ENCODE peak calls at places on chromosomes 1 and 21, in five cellular contexts. I, W, O, K and U are unnamed samples.

GRCh38 chr1:212514782-212515181 is 82.1 kb downstream of the NENF start:
- DNase-seq in O (no peak), K (no peak), W (no peak), I (no peak), U (no peak)

GRCh38 chr1:46606255-46606965 is 2.3 kb upstream of the MKNK1 start:
- DNase-seq in I (no peak), W (no peak), O (no peak), K (no peak), U (no peak)

GRCh38 chr1:69388044-69388443 is 179.7 kb upstream of the LRRC7 start:
- DNase-seq in W (no peak), O (no peak), K (no peak), I (no peak), U (no peak)

GRCh38 chr1:15386128-15386824 is 23.4 kb upstream of the EFHD2 start:
- DNase-seq in O (no peak), I (no peak), K (no peak), W (no peak), U (no peak)

GRCh38 chr1:99557556-99558256 is 88.2 kb upstream of the PALMD start:
- DNase-seq in I (no peak), O (peak), W (peak), K (no peak), U (peak)

GRCh38 chr1:69982992-69983391 is 222.4 kb downstream of the LRRC40 start:
- DNase-seq in W (peak), K (no peak), I (no peak), O (peak), U (peak)

GRCh38 chr21:39385299-39386145 is 36.6 kb upstream of the HMGN1 start:
- DNase-seq in K (peak), W (peak), I (peak), O (peak), U (peak)

GRCh38 chr1:47843781-47844555 is 153.2 kb downstream of the TRABD2B start:
- DNase-seq in I (peak), K (no peak), O (no peak), W (no peak), U (no peak)

GRCh38 chr1:143699115-143699514 is 272.7 kb downstream of the FAM72C start:
- DNase-seq in I (no peak), K (no peak), W (no peak), O (no peak), U (no peak)

GRCh38 chr1:14294860-14295259 is 303.6 kb upstream of the KAZN start:
- DNase-seq in W (no peak), K (no peak), I (no peak), O (no peak), U (no peak)

GRCh38 chr1:187051618-187052232 is 223.0 kb downstream of the PLA2G4A start:
- DNase-seq in W (peak), K (no peak), I (no peak), O (no peak), U (no peak)

GRCh38 chr1:211352985-211353515 is 26.4 kb downstream of the TRAF5 start:
- DNase-seq in O (no peak), W (no peak), I (no peak), K (no peak), U (no peak)

GRCh38 chr1:14598007-14598497 is 433 bp upstream of the KAZN start:
- DNase-seq in I (no peak), K (no peak), W (no peak), O (no peak), U (no peak)

GRCh38 chr21:35963920-35964451 is 96.3 kb downstream of the SETD4 start:
- DNase-seq in W (no peak), K (no peak), I (no peak), O (no peak), U (no peak)

GRCh38 chr1:106924360-106924759 is 132.1 kb upstream of the PRMT6 start:
- DNase-seq in W (no peak), K (no peak), I (no peak), O (peak), U (peak)

GRCh38 chr1:60162941-60163340 is 89.4 kb upstream of the C1orf87 start:
- DNase-seq in I (no peak), W (no peak), O (no peak), K (no peak), U (no peak)

GRCh38 chr1:232963366-232963765 is 13.0 kb downstream of the NTPCR start:
- DNase-seq in O (no peak), W (peak), K (no peak), I (no peak), U (no peak)

GRCh38 chr1:44576456-44577150 is 97.7 kb downstream of the TMEM53 start:
- DNase-seq in W (peak), K (no peak), I (no peak), O (no peak), U (no peak)

GRCh38 chr1:245938046-245938435 is 569.0 kb downstream of the SMYD3 start:
- DNase-seq in O (no peak), K (no peak), I (no peak), W (no peak), U (no peak)

GRCh38 chr21:16541366-16541765 is 811.6 kb downstream of the USP25 start:
- DNase-seq in W (peak), I (no peak), O (no peak), K (no peak), U (no peak)

GRCh38 chr21:21714396-21714795 is 716.2 kb downstream of the NCAM2 start:
- DNase-seq in I (no peak), W (no peak), O (peak), K (no peak), U (peak)

GRCh38 chr1:84143796-84144565 is at the start of gene PRKACB:
- DNase-seq in O (peak), W (peak), K (no peak), I (no peak), U (no peak)

GRCh38 chr1:156705321-156705917 is at the start of gene CRABP2:
- DNase-seq in W (peak), O (no peak), I (no peak), K (no peak), U (no peak)

GRCh38 chr1:175866776-175867175 is 123.4 kb upstream of the TNR start:
- DNase-seq in K (no peak), O (no peak), I (no peak), W (no peak), U (no peak)

DNA sequence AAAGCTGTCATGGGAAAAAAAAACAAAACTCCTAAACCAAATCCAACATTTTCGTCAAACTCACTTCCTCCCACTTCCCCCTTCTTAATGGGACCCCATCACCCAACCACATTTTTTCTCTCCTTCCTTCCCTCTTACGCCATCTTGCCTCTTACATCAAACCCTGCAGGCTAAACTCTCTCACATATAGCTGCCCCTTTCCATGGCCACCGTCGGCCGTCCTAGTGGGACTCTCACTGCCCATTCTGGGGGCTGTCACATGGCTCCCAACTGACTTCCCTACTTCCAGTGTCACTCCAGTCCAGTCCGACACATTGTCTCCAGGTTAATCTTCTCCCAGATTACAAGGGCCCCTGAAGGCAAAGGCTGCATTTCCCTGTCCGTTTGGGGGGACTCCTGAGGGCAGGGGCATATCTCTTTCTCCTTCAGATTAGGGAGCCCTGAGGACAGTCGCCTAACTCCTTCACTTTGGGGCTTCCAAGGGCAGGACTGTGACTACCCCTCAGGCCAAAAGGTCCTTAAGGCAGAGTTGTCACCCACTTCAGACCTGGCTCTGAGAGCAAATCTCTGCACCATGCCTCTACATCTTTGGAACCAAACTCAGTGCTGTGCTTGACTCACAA is 658 bp downstream of the UBXN11 start:
- DNase-seq in I (no peak), K (no peak), O (no peak), W (peak), U (no peak)
- H3K4me3 ChIP-seq in I (peak), K (peak), O (peak), W (peak), U (peak)

DNA sequence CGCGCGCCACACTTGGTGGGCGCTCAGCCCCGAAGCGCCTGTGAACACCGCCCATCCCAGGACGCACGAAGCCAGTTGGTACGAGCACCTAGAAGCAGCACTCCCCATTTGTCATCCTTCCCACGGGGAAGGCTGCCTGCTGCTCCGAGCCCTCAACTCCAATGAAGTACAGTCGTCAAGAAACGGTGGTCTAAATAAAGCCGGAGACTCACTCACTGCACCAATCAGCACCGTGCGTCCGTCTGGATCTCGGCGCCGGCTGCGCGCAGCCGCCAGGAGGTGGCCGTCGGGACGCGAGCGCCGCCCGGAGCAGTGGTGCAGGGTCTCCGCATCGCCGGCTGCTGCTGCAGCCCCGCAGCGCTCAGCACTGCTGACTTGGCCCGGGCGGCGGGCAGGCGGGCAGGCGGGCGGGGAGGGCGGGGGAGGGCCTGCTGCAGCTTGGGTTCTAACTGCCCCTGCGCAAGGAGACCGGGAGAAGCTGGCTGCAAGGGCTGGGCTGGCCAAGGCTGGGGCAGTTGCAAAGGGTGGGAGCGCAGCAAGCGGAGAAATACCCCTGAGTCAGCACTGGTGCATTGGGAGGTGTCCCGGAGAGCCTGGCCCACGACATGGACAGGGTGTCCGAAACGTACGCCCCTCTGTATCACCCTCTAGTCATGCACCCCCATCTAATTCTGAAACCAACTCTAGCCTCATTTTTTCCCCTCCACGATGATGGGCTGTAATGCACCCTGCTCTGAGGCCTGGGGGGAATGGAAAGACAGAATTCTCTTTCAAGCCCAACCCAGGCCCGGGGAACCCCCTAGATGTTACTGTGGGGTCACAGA is 35.8 kb upstream of the H6PD start:
- DNase-seq in W (peak), K (no peak), I (no peak), O (peak), U (no peak)
- H3K4me3 ChIP-seq in W (no peak), K (peak), I (peak), O (peak), U (peak)

DNA sequence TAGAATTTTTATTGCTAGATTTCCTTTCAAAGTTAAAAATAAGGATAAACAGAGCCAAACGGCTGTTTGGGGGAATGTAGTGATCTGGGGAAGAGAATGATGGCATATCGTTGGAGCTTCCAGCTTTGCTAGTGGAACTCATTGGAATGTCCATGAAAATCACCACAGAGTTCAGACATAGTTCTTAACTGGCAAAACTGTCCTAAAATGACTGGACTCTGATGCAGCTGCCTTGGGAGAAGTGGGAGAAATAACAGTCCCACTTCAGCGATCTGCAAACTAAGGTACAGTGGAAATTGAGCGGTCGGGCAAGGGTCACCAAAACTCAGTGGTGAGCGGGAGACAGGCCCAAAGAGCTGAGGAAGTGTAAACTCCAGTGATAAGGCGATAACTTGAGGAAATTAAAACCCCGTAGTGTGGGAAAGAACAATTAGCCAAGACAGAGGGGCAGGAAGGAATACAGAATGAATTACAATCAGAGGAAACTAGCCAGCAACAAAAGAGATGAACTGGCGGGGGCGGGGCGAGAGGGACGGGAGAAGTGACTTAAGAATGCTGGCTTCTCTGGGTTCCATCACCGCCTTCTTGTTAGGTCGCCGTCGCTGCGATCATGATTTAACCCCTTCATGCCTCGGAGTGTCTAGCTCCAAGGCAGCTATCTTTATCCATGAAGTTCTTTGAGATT is 89.8 kb upstream of the ARHGAP29 start:
- DNase-seq in K (peak), I (no peak), O (peak), W (peak), U (no peak)
- H3K4me3 ChIP-seq in K (peak), I (no peak), O (no peak), W (no peak), U (no peak)

DNA sequence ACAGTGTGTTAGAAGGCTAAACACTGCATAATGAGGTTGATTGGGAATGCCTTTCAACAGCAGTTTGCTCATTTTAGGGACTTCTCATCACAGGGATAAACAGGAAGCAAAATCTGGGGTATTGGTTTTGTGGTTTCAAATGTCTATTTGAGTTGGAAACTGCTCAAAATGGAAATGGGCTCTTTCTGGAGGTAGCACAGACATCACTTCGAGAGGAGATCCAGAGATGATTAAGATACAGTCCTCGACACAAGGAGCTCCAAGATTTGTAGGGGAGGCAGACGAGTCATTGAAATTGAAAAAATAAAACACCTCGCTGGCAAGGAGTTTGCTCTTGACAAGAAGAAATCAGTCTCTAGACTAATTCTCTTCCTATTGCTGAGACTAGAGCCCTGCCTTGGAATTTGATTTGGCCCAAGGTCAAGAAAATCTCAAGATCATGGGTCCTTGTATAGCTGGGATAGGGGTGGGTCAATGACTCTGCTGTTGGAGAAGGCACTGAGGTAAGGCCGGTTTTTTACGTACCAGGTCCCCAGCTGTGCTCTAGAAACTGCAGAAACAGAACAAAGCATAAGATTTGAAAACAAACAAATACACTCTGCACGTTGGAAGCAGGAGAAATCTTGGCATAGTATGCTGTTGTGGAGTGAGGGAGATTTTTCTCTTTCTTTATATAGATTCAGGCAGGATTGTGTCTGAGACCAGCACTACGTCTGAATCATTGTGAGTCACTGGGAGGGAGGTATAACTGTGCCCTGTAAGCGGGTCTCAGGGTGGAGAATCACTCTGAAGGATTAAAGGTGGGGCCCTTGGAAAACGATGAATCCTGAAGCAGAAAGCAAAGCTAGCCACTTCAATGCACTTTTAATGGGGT is 17.7 kb upstream of the KLHDC8A start:
- DNase-seq in K (no peak), I (no peak), W (no peak), O (peak), U (no peak)
- H3K4me3 ChIP-seq in K (no peak), I (no peak), W (no peak), O (peak), U (no peak)

DNA sequence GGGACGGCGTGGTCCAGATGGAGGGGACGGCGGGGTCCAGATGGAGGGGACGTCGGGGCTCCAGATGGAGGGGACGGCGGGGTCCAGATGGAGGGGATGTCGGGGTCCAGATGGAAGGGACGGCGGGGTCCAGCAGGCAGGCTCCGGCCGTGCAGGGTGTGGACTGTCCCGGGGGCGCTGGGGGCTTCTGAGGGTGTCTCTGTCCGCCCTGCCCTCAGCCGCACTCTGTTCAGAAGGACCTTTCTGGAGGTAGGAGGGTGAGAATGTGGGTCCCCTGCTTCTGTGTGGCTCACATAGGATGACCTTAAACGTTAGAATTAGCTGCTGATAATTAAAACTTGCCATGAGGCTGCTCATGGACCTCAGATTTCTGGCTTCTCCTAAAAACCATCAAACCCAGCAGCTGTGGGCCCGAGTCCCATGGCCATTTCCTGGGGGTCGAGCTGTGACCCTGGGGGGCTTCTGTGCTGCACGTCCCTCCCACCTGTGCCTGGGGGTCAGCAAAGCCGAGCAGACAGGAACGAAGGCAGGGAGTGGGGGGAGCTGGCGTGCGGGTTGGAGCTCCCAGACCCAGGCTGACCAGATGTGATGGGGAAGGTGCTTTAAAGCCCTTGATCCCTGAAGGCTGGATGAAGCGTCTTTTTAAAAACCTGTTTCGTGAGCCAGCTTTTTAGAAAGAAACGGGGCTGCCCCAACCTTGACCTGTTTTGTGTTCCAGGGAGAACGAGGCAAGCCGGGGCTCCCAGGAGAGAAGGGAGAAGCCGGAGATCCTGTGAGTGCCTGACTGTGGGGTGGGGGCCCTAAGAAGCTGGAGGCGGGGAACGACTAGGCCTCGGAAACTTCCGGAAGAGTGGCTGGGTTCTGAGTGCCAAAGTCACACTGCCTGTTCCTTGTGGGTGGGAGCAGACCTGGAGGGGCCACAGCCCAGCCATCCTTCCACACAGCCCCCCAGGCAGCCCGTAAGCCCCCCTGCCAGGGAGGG is 7.1 kb downstream of the COL6A1 start:
- DNase-seq in I (peak), W (no peak), O (no peak), K (peak), U (no peak)
- H3K4me3 ChIP-seq in I (no peak), W (no peak), O (no peak), K (no peak), U (no peak)

GRCh38 chr1:21779613-21780521 is 3.1 kb downstream of the USP48 start:
- DNase-seq in W (peak), O (no peak), K (no peak), I (peak), U (no peak)
- H3K4me3 ChIP-seq in W (no peak), O (no peak), K (no peak), I (no peak), U (no peak)

GRCh38 chr1:197797010-197797409 is 21.7 kb upstream of the DENND1B start:
- DNase-seq in O (no peak), K (no peak), I (no peak), W (no peak), U (no peak)
- H3K4me3 ChIP-seq in O (no peak), K (no peak), I (no peak), W (no peak), U (no peak)

GRCh38 chr21:41653944-41654625 is 112.8 kb downstream of the RIPK4 start:
- DNase-seq in O (peak), K (no peak), W (no peak), I (no peak), U (no peak)

GRCh38 chr21:41653243-41653943 is 113.5 kb downstream of the RIPK4 start:
- DNase-seq in K (no peak), W (no peak), I (peak), O (no peak), U (no peak)

GRCh38 chr21:41650526-41651145 is 116.2 kb downstream of the RIPK4 start:
- DNase-seq in O (no peak), K (no peak), I (peak), W (no peak), U (no peak)

GRCh38 chr21:41651830-41652229 is 115.0 kb downstream of the RIPK4 start:
- DNase-seq in K (no peak), W (no peak), I (peak), O (no peak), U (no peak)

GRCh38 chr21:41651396-41651795 is 115.5 kb downstream of the RIPK4 start:
- DNase-seq in K (no peak), I (peak), W (no peak), O (no peak), U (no peak)
- H3K4me3 ChIP-seq in K (no peak), I (no peak), W (no peak), O (no peak), U (no peak)